ENCODE peak calls at places on chromosome 4, in six cellular contexts. H is IMR-90, I is neuronal stem cell, T is mesendoderm, U is mesenchymal stem cell, Q is H1. L is an unnamed sample.

GRCh38 chr4:115090483-115091075 is 22.8 kb downstream of the NDST4 start:
- DNase-seq in U (peak; percentile 27), I (peak; percentile 33), Q (no peak), T (peak; percentile 68), H (peak; percentile 0), L (peak; percentile 80)

GRCh38 chr4:1194028-1194900 is 21.9 kb upstream of the SPON2 start:
- DNase-seq in U (peak; percentile 45), T (no peak), Q (no peak), I (no peak), H (peak; percentile 49), L (no peak)

GRCh38 chr4:169810325-169811323 is 52.9 kb upstream of the HPF1 start:
- DNase-seq in I (peak; percentile 63), T (peak; percentile 81), U (peak; percentile 76), Q (no peak), H (peak; percentile 81), L (peak; percentile 35)

GRCh38 chr4:166143227-166143626 is 270.2 kb downstream of the TLL1 start:
- DNase-seq in U (no peak), T (no peak), H (no peak), I (no peak), Q (no peak), L (no peak)

GRCh38 chr4:176242764-176243347 is 26.2 kb downstream of the ASB5 start:
- DNase-seq in T (no peak), U (no peak), H (no peak), Q (no peak), I (no peak), L (no peak)

GRCh38 chr4:6639137-6639680 is 1.3 kb upstream of the MRFAP1 start:
- DNase-seq in H (no peak), Q (no peak), T (no peak), I (no peak), U (no peak), L (no peak)

GRCh38 chr4:76246025-76246424 is 5.5 kb upstream of the FAM47E start:
- DNase-seq in U (no peak), I (no peak), T (no peak), H (no peak), Q (no peak), L (no peak)

GRCh38 chr4:109332926-109333464 is 30.5 kb upstream of the COL25A1 start:
- DNase-seq in T (peak; percentile 74), I (no peak), Q (peak; percentile 13), U (no peak), H (no peak), L (no peak)

GRCh38 chr4:148444296-148445070 is 2.3 kb upstream of the NR3C2 start:
- DNase-seq in H (no peak), T (peak; percentile 66), Q (no peak), I (peak; percentile 48), U (peak; percentile 5), L (peak; percentile 54)

GRCh38 chr4:137474711-137475301 is 57.5 kb downstream of the PCDH18 start:
- DNase-seq in H (peak; percentile 70), Q (no peak), I (no peak), U (peak; percentile 83), T (no peak), L (no peak)

GRCh38 chr4:149870008-149870407 is 54.4 kb upstream of the IQCM start:
- DNase-seq in I (no peak), Q (no peak), H (no peak), U (no peak), T (no peak), L (no peak)

GRCh38 chr4:15930314-15930713 is 8.2 kb downstream of the FGFBP1 start:
- DNase-seq in T (no peak), U (no peak), I (no peak), H (no peak), Q (no peak), L (peak; percentile 97)

GRCh38 chr4:3816256-3816825 is 50.2 kb downstream of the ADRA2C start:
- DNase-seq in I (no peak), U (no peak), Q (no peak), H (no peak), T (no peak), L (no peak)

GRCh38 chr4:65671402-65671801 is 1.1 kb upstream of the EPHA5 start:
- DNase-seq in I (no peak), T (peak; percentile 8), Q (no peak), U (no peak), H (no peak), L (no peak)

GRCh38 chr4:65668201-65669007 is 1.9 kb downstream of the EPHA5 start:
- DNase-seq in H (no peak), U (peak; percentile 54), T (peak; percentile 60), Q (no peak), I (peak; percentile 26), L (no peak)

GRCh38 chr4:65669981-65670330 is 333 bp downstream of the EPHA5 start:
- DNase-seq in H (no peak), T (no peak), I (no peak), U (no peak), Q (no peak), L (no peak)

GRCh38 chr4:65670331-65671031 is at the start of gene EPHA5:
- DNase-seq in Q (peak; percentile 75), H (peak; percentile 41), T (peak; percentile 93), U (peak; percentile 83), I (peak; percentile 70), L (peak; percentile 13)

GRCh38 chr4:65669008-65669971 is 999 bp downstream of the EPHA5 start:
- DNase-seq in H (no peak), T (peak; percentile 38), Q (no peak), U (peak; percentile 28), I (peak; percentile 23), L (no peak)
- H3K4me3 ChIP-seq in H (peak overlapping the region; percentile 14), T (peak overlapping the region; percentile 35), Q (peak overlapping the region; percentile 50), U (peak overlapping the region; percentile 60), I (peak overlapping the region; percentile 50), L (peak overlapping the region; percentile 51)

DNA sequence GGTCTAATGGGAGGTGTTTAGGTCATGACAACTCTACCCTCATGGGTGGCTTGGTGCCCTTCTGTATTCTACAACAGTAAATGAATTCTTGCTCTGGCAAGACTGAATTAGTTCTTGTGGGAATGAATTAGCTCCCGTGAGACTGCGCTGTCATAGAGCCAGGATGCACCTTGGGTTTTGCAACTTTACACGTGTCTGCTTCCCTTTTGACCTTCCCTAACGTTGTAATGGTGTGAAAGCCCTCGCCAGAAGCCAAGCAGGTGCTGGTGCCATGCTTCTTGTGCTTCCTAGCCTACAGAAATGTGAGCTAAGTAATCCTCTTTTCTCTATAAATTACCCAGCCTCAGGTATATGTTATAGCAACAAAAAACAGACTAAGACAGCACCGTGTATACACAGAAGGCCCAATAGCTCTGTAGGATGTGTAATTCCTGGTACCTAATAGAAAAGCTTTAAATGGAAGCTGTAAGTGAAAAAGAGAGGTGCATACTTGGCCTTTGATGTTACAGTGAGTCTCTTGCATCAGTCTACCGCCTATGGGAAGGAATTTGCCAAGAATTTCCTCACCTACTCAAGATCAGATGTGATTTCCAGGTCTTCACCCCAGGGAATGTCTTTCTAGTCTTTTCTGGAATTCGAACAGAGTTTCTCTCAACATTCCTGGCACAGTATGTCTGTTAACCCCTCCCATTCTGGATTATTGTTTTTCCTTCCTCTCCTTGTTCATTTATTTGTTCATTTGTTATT is 3.2 kb upstream of the ENPEP start:
- DNase-seq in H (no peak), U (no peak), T (peak; percentile 99), I (no peak), Q (peak; percentile 57), L (peak; percentile 83)
- H3K18ac ChIP-seq in H (no peak overlapping the region), U (no peak overlapping the region), T (peak overlapping the region; percentile 33), I (no peak overlapping the region), Q (peak overlapping the region; percentile 22), L (peak overlapping the region; percentile 83)

DNA sequence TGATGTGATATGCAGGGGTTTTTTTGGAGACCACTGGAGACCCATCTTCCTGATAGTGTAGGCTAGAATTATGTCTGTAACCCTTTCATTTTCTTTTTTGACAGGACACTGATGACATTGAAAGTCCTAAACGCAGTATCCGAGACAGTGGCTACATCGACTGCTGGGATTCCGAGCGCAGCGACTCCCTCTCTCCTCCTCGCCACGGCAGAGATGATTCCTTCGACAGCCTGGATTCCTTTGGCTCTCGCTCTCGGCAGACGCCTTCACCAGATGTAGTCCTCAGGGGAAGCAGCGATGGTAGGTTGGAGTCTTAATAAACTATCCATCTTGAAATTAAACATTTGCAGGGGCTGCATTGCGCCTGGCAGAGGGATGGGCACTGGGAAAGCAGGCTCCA is 75.4 kb downstream of the LIMCH1 start:
- DNase-seq in H (no peak), T (peak; percentile 55), U (peak; percentile 19), Q (no peak), I (no peak), L (no peak)
- H3K4me3 ChIP-seq in H (no peak overlapping the region), T (no peak overlapping the region), U (no peak overlapping the region), Q (peak overlapping the region; percentile 5), I (peak overlapping the region; percentile 52), L (peak overlapping the region; percentile 47)

GRCh38 chr4:140653718-140654515 is 85.2 kb upstream of the UCP1 start:
- DNase-seq in H (peak; percentile 49), T (peak; percentile 52), U (peak; percentile 68), Q (no peak), I (peak; percentile 59), L (peak; percentile 36)
- H3K18ac ChIP-seq in H (peak overlapping the region; percentile 96), T (peak overlapping the region; percentile 92), U (peak overlapping the region; percentile 44), Q (no peak overlapping the region), I (no peak overlapping the region), L (no peak overlapping the region)

GRCh38 chr4:9691221-9692065 is 90.0 kb upstream of the DRD5 start:
- DNase-seq in H (peak; percentile 6), Q (peak; percentile 92), T (peak; percentile 98), U (peak; percentile 48), I (peak; percentile 88), L (peak; percentile 98)
- H3K4me3 ChIP-seq in H (peak overlapping the region; percentile 29), Q (peak overlapping the region; percentile 49), T (peak overlapping the region; percentile 4), U (peak overlapping the region; percentile 56), I (peak overlapping the region; percentile 45), L (peak overlapping the region; percentile 74)

GRCh38 chr4:101954975-101955678 is 164.6 kb downstream of the BANK1 start:
- DNase-seq in U (no peak), Q (no peak), I (no peak), T (no peak), H (no peak), L (no peak)

GRCh38 chr4:101954351-101954750 is 163.8 kb downstream of the BANK1 start:
- DNase-seq in H (no peak), T (no peak), Q (no peak), U (no peak), I (no peak), L (no peak)

GRCh38 chr4:101952985-101953384 is 162.5 kb downstream of the BANK1 start:
- DNase-seq in Q (no peak), H (no peak), U (no peak), T (no peak), I (no peak), L (no peak)

GRCh38 chr4:101956068-101956805 is 165.7 kb downstream of the BANK1 start:
- DNase-seq in Q (no peak), H (no peak), I (no peak), T (peak; percentile 56), U (no peak), L (no peak)

DNA sequence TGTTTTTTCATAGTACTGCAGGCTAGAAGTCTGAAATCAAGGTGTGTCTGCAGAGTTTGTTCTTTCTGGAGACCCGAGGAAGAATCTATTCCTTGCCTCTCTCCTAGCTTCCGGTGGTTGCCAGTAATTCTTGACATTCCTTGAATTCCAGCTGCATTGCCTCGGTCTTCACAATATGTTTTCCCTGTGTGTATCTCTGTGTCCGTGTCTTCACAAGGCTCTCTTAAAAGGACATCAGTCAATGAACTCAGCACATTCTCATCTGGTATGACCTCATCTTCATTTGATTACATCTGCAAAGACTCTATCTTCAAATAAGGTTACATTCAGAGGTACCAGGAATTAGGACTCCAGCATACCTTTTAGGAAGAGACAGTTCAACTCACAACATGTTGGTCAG is 163.4 kb downstream of the BANK1 start:
- DNase-seq in H (peak; percentile 45), U (peak; percentile 48), Q (peak; percentile 44), T (peak; percentile 98), I (peak; percentile 55), L (peak; percentile 2)
- H3K18ac ChIP-seq in H (peak overlapping the region; percentile 64), U (no peak overlapping the region), Q (no peak overlapping the region), T (no peak overlapping the region), I (no peak overlapping the region), L (no peak overlapping the region)

L was measured in trophoblast cell.